ENCODE peak calls at places on chromosomes 12 and 14, in ten cellular contexts. E is cardiac muscle cell, Y is cardiac fibroblast, G is choroid plexus epithelial cell, J is Peyer's patch, N is endothelial cell, L is thoracic aorta, R is progenitor cell of endocrine pancreas, O is BJ, T is PC-3. V is an unnamed sample.

GRCh38 chr12:12999276-12999958 is 648 bp downstream of the HEBP1 start:
- DNase-seq in E (peak; percentile 44), Y (peak; percentile 27), G (no peak), J (peak; percentile 75), N (peak; percentile 41), L (no peak), R (no peak), O (no peak), T (peak; percentile 3), V (no peak)

GRCh38 chr14:104282332-104283196 is 144.2 kb downstream of the KIF26A start:
- DNase-seq in E (no peak), Y (no peak), G (no peak), J (peak; percentile 42), N (no peak), L (no peak), R (peak; percentile 7), O (no peak), T (no peak), V (no peak)

GRCh38 chr12:4270670-4271432 is 2.7 kb upstream of the CCND2 start:
- DNase-seq in E (peak; percentile 49), Y (no peak), G (no peak), J (peak; percentile 83), N (peak; percentile 57), L (no peak), R (peak; percentile 55), O (no peak), T (no peak), V (peak; percentile 41)

GRCh38 chr14:92439551-92440344 is 73.8 kb upstream of the RIN3 start:
- DNase-seq in E (peak; percentile 53), Y (no peak), G (no peak), J (peak; percentile 62), N (no peak), L (no peak), R (no peak), O (no peak), T (no peak), V (no peak)

GRCh38 chr12:116385486-116386217 is 108.2 kb upstream of the MED13L start:
- DNase-seq in E (no peak), Y (no peak), G (peak; percentile 44), J (no peak), N (peak; percentile 19), L (no peak), R (no peak), O (no peak), T (no peak), V (no peak)

GRCh38 chr12:124075836-124076235 is 102.8 kb downstream of the ZNF664 start:
- DNase-seq in E (no peak), Y (no peak), G (no peak), J (no peak), N (no peak), L (no peak), R (no peak), O (no peak), T (no peak), V (no peak)

GRCh38 chr12:90253674-90254181 is 545.1 kb upstream of the ATP2B1 start:
- DNase-seq in E (peak; percentile 2), Y (peak; percentile 83), G (peak; percentile 89), J (peak; percentile 91), N (no peak), L (peak; percentile 51), R (no peak), O (peak; percentile 72), T (peak; percentile 98), V (no peak)

GRCh38 chr14:104286496-104286895 is 148.1 kb downstream of the KIF26A start:
- DNase-seq in E (no peak), Y (no peak), G (no peak), J (no peak), N (no peak), L (no peak), R (no peak), O (no peak), T (no peak), V (no peak)

GRCh38 chr12:12560587-12561304 is 1.9 kb downstream of the DUSP16 start:
- DNase-seq in E (peak; percentile 41), Y (peak; percentile 64), G (peak; percentile 76), J (peak; percentile 84), N (no peak), L (no peak), R (no peak), O (no peak), T (peak; percentile 79), V (no peak)

GRCh38 chr12:6752181-6752930 is 585 bp downstream of the MLF2 start:
- DNase-seq in E (peak; percentile 81), Y (peak; percentile 63), G (peak; percentile 63), J (peak; percentile 61), N (peak; percentile 38), L (no peak), R (no peak), O (no peak), T (peak; percentile 17), V (no peak)

GRCh38 chr12:27142102-27142721 is 59.8 kb upstream of the C12orf71 start:
- DNase-seq in E (peak; percentile 85), Y (peak; percentile 91), G (peak; percentile 92), J (peak; percentile 76), N (peak; percentile 74), L (peak; percentile 15), R (peak; percentile 55), O (peak; percentile 32), T (peak; percentile 96), V (peak; percentile 62)

GRCh38 chr14:95305145-95305544 is 14.6 kb downstream of the CLMN start:
- DNase-seq in E (no peak), Y (no peak), G (no peak), J (no peak), N (no peak), L (no peak), R (no peak), O (no peak), T (no peak), V (no peak)

GRCh38 chr12:3304436-3305135 is 186.4 kb upstream of the PRMT8 start:
- DNase-seq in E (no peak), Y (peak; percentile 66), G (peak; percentile 70), J (no peak), N (peak; percentile 37), L (no peak), R (no peak), O (peak; percentile 54), T (peak; percentile 93), V (no peak)

GRCh38 chr12:74897425-74898211 is 312.0 kb downstream of the KCNC2 start:
- DNase-seq in E (no peak), Y (no peak), G (no peak), J (no peak), N (no peak), L (no peak), R (no peak), O (no peak), T (no peak), V (no peak)

GRCh38 chr12:50772877-50773276 is 9.0 kb downstream of the ATF1 start:
- DNase-seq in E (no peak), Y (no peak), G (no peak), J (no peak), N (no peak), L (no peak), R (no peak), O (no peak), T (no peak), V (no peak)

GRCh38 chr12:131040491-131040890 is 86.8 kb downstream of the ADGRD1 start:
- DNase-seq in E (no peak), Y (no peak), G (no peak), J (no peak), N (no peak), L (no peak), R (no peak), O (no peak), T (no peak), V (no peak)

GRCh38 chr12:2652401-2653081 is 142.2 kb upstream of the FKBP4 start:
- DNase-seq in E (no peak), Y (no peak), G (no peak), J (no peak), N (no peak), L (no peak), R (no peak), O (no peak), T (no peak), V (no peak)

GRCh38 chr12:119354187-119354586 is 19.7 kb downstream of the CCDC60 start:
- DNase-seq in E (no peak), Y (no peak), G (no peak), J (no peak), N (no peak), L (no peak), R (no peak), O (no peak), T (no peak), V (no peak)

GRCh38 chr14:53306267-53306721 is 153.2 kb upstream of the DDHD1 start:
- DNase-seq in E (peak; percentile 59), Y (peak; percentile 77), G (peak; percentile 77), J (peak; percentile 54), N (peak; percentile 42), L (no peak), R (peak; percentile 18), O (no peak), T (peak; percentile 69), V (peak; percentile 51)
- TF ChIP-seq CTCF in E (peak; percentile 75), Y (peak; percentile 73), G (peak; percentile 87), J (peak; percentile 62), N (peak; percentile 71), L (peak; percentile 79), R (peak; percentile 89), O (peak; percentile 79), T (peak; percentile 94), V (peak; percentile 93)

GRCh38 chr12:57240926-57241555 is 9.9 kb downstream of the STAC3 start:
- DNase-seq in E (no peak), Y (no peak), G (no peak), J (no peak), N (peak; percentile 38), L (no peak), R (no peak), O (no peak), T (peak; percentile 27), V (no peak)
- TF ChIP-seq CTCF in E (no peak), Y (no peak), G (peak; percentile 4), J (no peak), N (no peak), L (no peak), R (no peak), O (no peak), T (no peak), V (no peak)

GRCh38 chr12:52175411-52176350 is 16.1 kb downstream of the KRT80 start:
- DNase-seq in E (no peak), Y (peak; percentile 61), G (peak; percentile 81), J (no peak), N (peak; percentile 57), L (no peak), R (no peak), O (no peak), T (no peak), V (no peak)
- TF ChIP-seq CTCF in E (peak; percentile 28), Y (peak; percentile 52), G (peak; percentile 63), J (no peak), N (peak; percentile 45), L (no peak), R (no peak), O (peak; percentile 10), T (peak; percentile 13), V (peak; percentile 29)

DNA sequence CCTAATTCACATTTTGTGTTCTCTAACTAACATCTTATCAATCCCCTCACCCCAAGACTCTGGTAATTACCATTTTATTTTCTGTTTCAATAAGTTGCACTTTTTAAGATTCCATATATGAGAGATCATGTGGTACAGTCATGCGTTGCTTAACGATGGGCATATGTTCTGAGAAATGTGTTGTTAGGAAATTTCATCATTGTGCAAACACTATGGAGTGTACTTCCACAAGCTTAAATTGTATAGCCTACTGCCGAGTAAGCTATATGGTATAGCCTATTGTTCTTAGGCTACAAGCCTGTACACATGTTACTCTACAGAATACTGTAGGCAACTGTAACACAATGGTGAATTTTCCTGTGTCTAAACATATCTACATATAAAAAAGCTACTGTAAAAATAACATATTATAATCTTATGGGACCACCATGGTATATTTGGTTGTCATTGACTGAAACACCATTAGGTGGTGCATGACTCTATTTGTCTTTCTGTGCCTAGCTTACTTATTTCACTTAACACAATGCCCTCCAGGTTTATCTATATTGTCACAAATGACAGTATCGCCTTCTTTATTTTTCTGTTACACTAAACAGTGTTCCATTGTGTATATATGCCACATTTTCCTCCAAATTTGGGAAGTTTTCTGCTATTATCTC is 473.4 kb upstream of the LMO3 start:
- DNase-seq in E (no peak), Y (no peak), G (no peak), J (no peak), N (no peak), L (no peak), R (no peak), O (no peak), T (peak; percentile 29), V (no peak)
- TF ChIP-seq CTCF in E (no peak), Y (no peak), G (no peak), J (no peak), N (peak; percentile 40), L (no peak), R (peak; percentile 36), O (no peak), T (peak; percentile 50), V (peak; percentile 48)

V was measured in neural crest cell.